ENCODE peak calls at places on chromosomes 5 and 9, in six cellular contexts. O is tibial artery, E is astrocyte, X is adrenal gland, H is mucosa of descending colon, I is tibial nerve. V is an unnamed sample. For H3K4me1, the result is how much of the 10 kb centered on the place peaks cover.

GRCh38 chr9:108812388-108812787 is 43.4 kb downstream of the ACTL7B start:
- DNase-seq in O (no peak), X (no peak), H (no peak), E (no peak), I (no peak), V (no peak)

GRCh38 chr5:72499090-72499489 is 8.1 kb downstream of the ZNF366 start:
- DNase-seq in I (no peak), X (no peak), E (no peak), O (no peak), H (no peak), V (no peak)

GRCh38 chr5:134437340-134438267 is 25.9 kb upstream of the CDKN2AIPNL start:
- DNase-seq in H (no peak), I (no peak), E (peak), O (no peak), X (no peak), V (no peak)

GRCh38 chr9:136185596-136185995 is 19.3 kb downstream of the LHX3 start:
- DNase-seq in E (no peak), I (no peak), X (no peak), O (no peak), H (no peak), V (no peak)

GRCh38 chr5:63128018-63128417 is 549.4 kb downstream of the LRRC70 start:
- DNase-seq in E (no peak), O (no peak), I (no peak), X (no peak), H (no peak), V (no peak)

GRCh38 chr5:100762163-100762562 is 140.9 kb downstream of the ST8SIA4 start:
- DNase-seq in I (no peak), X (no peak), E (peak), O (no peak), H (no peak), V (no peak)

GRCh38 chr5:153546566-153546965 is 56.1 kb downstream of the GRIA1 start:
- DNase-seq in I (no peak), O (no peak), H (no peak), E (peak), X (no peak), V (no peak)

GRCh38 chr9:126499005-126499910 is 114.5 kb upstream of the LMX1B start:
- DNase-seq in I (no peak), E (no peak), O (no peak), H (peak), X (no peak), V (no peak)

GRCh38 chr9:83281306-83282255 is 218.6 kb upstream of the RASEF start:
- DNase-seq in E (peak), I (no peak), H (peak), O (no peak), X (peak), V (no peak)

GRCh38 chr5:168708301-168708695 is 129.1 kb upstream of the PANK3 start:
- DNase-seq in H (no peak), O (no peak), X (no peak), I (no peak), E (no peak), V (no peak)

GRCh38 chr9:9893837-9894236 is 719.0 kb downstream of the PTPRD start:
- DNase-seq in X (no peak), O (no peak), E (no peak), I (no peak), H (no peak), V (no peak)

GRCh38 chr5:103308774-103309173 is 50.2 kb downstream of the MACIR start:
- DNase-seq in O (no peak), E (no peak), H (no peak), X (no peak), I (no peak), V (no peak)

GRCh38 chr9:81410201-81410600 is 279.1 kb downstream of the TLE1 start:
- DNase-seq in E (peak), H (no peak), I (no peak), X (no peak), O (no peak), V (no peak)

GRCh38 chr9:7977586-7977985 is 178.0 kb upstream of the DMAC1 start:
- DNase-seq in H (no peak), E (no peak), I (no peak), X (no peak), O (no peak), V (no peak)
- H3K4me1 ChIP-seq in H (under half), E (under half), I (under half), X (under half), O (under half), V (under half)

GRCh38 chr5:173922527-173922926 is 34.4 kb downstream of the CPEB4 start:
- DNase-seq in X (no peak), E (no peak), I (no peak), O (no peak), H (no peak), V (no peak)

GRCh38 chr5:173920866-173921265 is 32.7 kb downstream of the CPEB4 start:
- DNase-seq in H (no peak), X (no peak), O (no peak), E (peak), I (no peak), V (no peak)

GRCh38 chr5:173920024-173920753 is 32.0 kb downstream of the CPEB4 start:
- DNase-seq in E (peak), H (no peak), X (no peak), I (no peak), O (no peak), V (no peak)

GRCh38 chr5:173917788-173918786 is 29.9 kb downstream of the CPEB4 start:
- DNase-seq in X (no peak), E (peak), I (no peak), H (peak), O (peak), V (peak)

GRCh38 chr5:173919443-173919842 is 31.3 kb downstream of the CPEB4 start:
- DNase-seq in I (no peak), O (no peak), E (no peak), X (no peak), H (peak), V (no peak)
- H3K4me3 ChIP-seq in I (no peak), O (no peak), E (peak), X (no peak), H (no peak), V (no peak)

GRCh38 chr5:76474377-76474776 is 71.3 kb downstream of the IQGAP2 start:
- DNase-seq in O (no peak), H (no peak), I (no peak), E (no peak), X (no peak), V (no peak)

GRCh38 chr5:76476639-76477038 is 73.6 kb downstream of the IQGAP2 start:
- DNase-seq in I (no peak), X (no peak), E (no peak), O (no peak), H (peak), V (no peak)

GRCh38 chr5:76475936-76476335 is 72.9 kb downstream of the IQGAP2 start:
- DNase-seq in I (no peak), X (no peak), E (no peak), H (peak), O (no peak), V (no peak)

GRCh38 chr5:76473676-76474075 is 70.6 kb downstream of the IQGAP2 start:
- DNase-seq in O (no peak), E (no peak), X (no peak), I (no peak), H (peak), V (peak)

DNA sequence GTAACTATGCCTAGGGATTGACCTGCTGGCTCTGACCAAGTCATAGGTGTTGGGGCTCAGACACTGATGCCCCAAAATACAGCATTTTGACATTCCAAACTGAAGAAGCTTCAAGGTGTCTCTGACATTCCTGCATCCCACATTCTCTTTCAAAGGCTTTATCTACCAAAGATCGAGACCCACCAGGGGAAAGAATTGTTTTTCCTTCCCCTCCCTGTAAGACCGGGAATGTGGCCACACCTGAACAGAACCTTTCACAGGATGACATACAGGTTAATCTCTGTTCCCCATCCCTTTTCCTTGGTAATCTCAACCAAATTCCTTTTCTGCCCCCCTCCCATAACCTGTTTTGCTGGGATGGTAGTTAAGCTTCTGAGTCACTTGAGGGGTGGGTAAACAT is 72.3 kb downstream of the IQGAP2 start:
- DNase-seq in H (peak), E (no peak), I (no peak), O (no peak), X (no peak), V (no peak)
- H3K4me1 ChIP-seq in H (half or more), E (under half), I (under half), O (under half), X (under half), V (under half)

GRCh38 chr9:111098093-111098492 is 59.8 kb upstream of the LPAR1 start:
- DNase-seq in E (no peak), X (no peak), O (no peak), H (no peak), I (no peak), V (no peak)
- H3K4me3 ChIP-seq in E (no peak), X (no peak), O (no peak), H (no peak), I (no peak), V (no peak)

GRCh38 chr5:171310816-171311697 is 2.0 kb downstream of the TLX3 start:
- DNase-seq in H (no peak), O (no peak), X (no peak), I (no peak), E (no peak), V (no peak)
- H3K4me1 ChIP-seq in H (under half), O (half or more), X (under half), I (under half), E (under half), V (under half)

GRCh38 chr5:51378415-51378777 is 4.9 kb upstream of the ISL1 start:
- DNase-seq in X (no peak), O (no peak), I (no peak), H (no peak), E (no peak), V (no peak)

GRCh38 chr5:51376504-51376903 is 6.7 kb upstream of the ISL1 start:
- DNase-seq in E (no peak), O (no peak), H (no peak), X (no peak), I (no peak), V (no peak)

GRCh38 chr5:51378061-51378409 is 5.2 kb upstream of the ISL1 start:
- DNase-seq in X (no peak), O (no peak), E (no peak), I (no peak), H (no peak), V (no peak)

GRCh38 chr5:51378778-51379652 is 4.2 kb upstream of the ISL1 start:
- DNase-seq in E (peak), I (no peak), X (no peak), O (no peak), H (no peak), V (no peak)

GRCh38 chr5:51377151-51378060 is 5.8 kb upstream of the ISL1 start:
- DNase-seq in O (no peak), H (no peak), I (no peak), E (no peak), X (no peak), V (no peak)
- H3K4me3 ChIP-seq in O (no peak), H (no peak), I (no peak), E (no peak), X (no peak), V (no peak)

DNA sequence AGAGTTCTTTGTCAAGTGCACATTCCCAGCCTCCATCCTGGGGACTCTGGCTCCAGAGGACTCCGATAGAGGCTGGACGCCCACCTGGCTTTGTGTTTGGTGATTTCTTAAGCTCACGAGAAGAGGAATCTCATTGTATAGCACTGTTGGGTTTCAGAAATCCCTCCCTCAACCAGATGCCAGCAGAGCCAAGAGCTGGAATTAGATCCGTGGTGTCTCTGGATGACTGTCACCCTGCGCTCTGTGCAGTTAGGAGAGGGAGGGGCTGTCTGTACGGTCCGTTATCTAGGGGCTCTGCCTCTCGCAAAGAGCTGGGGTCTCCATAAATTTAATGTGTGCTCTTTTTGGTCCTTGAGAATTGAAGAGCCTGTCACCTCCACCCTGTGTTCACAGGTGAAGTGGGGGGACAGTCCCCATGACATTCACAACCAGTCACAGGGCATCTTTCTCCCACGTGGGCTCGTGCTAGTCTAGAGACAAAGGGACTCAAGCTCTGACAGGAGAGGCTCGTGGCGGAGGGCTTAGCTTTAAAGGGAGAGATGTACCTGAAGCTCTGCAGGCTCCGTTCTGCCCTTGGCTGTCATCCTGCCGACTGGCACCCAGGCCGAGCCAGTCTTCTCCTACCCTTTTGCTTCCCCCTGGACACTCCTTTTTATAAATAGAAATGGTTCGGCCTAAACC is 41.4 kb downstream of the FAM78A start:
- DNase-seq in H (no peak), I (no peak), X (no peak), E (no peak), O (no peak), V (no peak)
- H3K4me1 ChIP-seq in H (under half), I (under half), X (under half), E (under half), O (under half), V (under half)

GRCh38 chr5:172830876-172831662 is 3.0 kb upstream of the ERGIC1 start:
- DNase-seq in H (no peak), O (no peak), X (no peak), I (no peak), E (peak), V (no peak)
- H3K4me3 ChIP-seq in H (no peak), O (no peak), X (no peak), I (no peak), E (no peak), V (no peak)

V was measured in effector memory CD4-positive, alpha-beta T cell.